ENCODE peak calls at places on chromosomes 7 and 10, in nine cellular contexts. One of them, this sample, is unnamed.
A peak's percentile ranks its signal among the peaks of the same experiment; 100 is the strongest.

GRCh38 chr7:66631471-66631870 is 2.8 kb downstream of the KCTD7 start:
- DNase-seq in GM20000: no peak
- DNase-seq in IMR-90: no peak
- DNase-seq in retinal pigment epithelial cell: no peak
- DNase-seq in H1: no peak
- DNase-seq in fibroblast of the aortic adventitia: no peak
- DNase-seq in suprapubic skin: no peak
- DNase-seq in PC-9: no peak
- DNase-seq in esophagus muscularis mucosa: no peak
- DNase-seq in this sample: no peak

GRCh38 chr10:86684305-86684704 is 16.0 kb downstream of the LDB3 start:
- DNase-seq in GM20000: no peak
- DNase-seq in IMR-90: peak; percentile 35
- DNase-seq in retinal pigment epithelial cell: no peak
- DNase-seq in H1: peak; percentile 78
- DNase-seq in fibroblast of the aortic adventitia: peak; percentile 21
- DNase-seq in suprapubic skin: no peak
- DNase-seq in PC-9: no peak
- DNase-seq in esophagus muscularis mucosa: no peak
- DNase-seq in this sample: no peak

GRCh38 chr7:28854750-28855074 is 103.4 kb downstream of the TRIL start:
- DNase-seq in GM20000: no peak
- DNase-seq in IMR-90: peak; percentile 26
- DNase-seq in retinal pigment epithelial cell: no peak
- DNase-seq in H1: no peak
- DNase-seq in fibroblast of the aortic adventitia: no peak
- DNase-seq in suprapubic skin: no peak
- DNase-seq in PC-9: no peak
- DNase-seq in esophagus muscularis mucosa: no peak
- DNase-seq in this sample: no peak

GRCh38 chr10:120076966-120077706 is 184.6 kb downstream of the SEC23IP start:
- DNase-seq in GM20000: no peak
- DNase-seq in IMR-90: no peak
- DNase-seq in retinal pigment epithelial cell: no peak
- DNase-seq in H1: no peak
- DNase-seq in fibroblast of the aortic adventitia: no peak
- DNase-seq in suprapubic skin: no peak
- DNase-seq in PC-9: no peak
- DNase-seq in esophagus muscularis mucosa: peak; percentile 82
- DNase-seq in this sample: no peak

GRCh38 chr7:157664866-157665633 is 328.2 kb downstream of the DNAJB6 start:
- DNase-seq in GM20000: no peak
- DNase-seq in IMR-90: no peak
- DNase-seq in retinal pigment epithelial cell: no peak
- DNase-seq in H1: no peak
- DNase-seq in fibroblast of the aortic adventitia: no peak
- DNase-seq in suprapubic skin: peak; percentile 35
- DNase-seq in PC-9: peak; percentile 62
- DNase-seq in esophagus muscularis mucosa: no peak
- DNase-seq in this sample: no peak

GRCh38 chr10:74748632-74749031 is 77.8 kb upstream of the KAT6B start:
- DNase-seq in GM20000: no peak
- DNase-seq in IMR-90: no peak
- DNase-seq in retinal pigment epithelial cell: no peak
- DNase-seq in H1: no peak
- DNase-seq in fibroblast of the aortic adventitia: no peak
- DNase-seq in suprapubic skin: no peak
- DNase-seq in PC-9: no peak
- DNase-seq in esophagus muscularis mucosa: no peak
- DNase-seq in this sample: no peak

GRCh38 chr10:44786451-44786850 is 124.7 kb upstream of the TMEM72 start:
- DNase-seq in GM20000: no peak
- DNase-seq in IMR-90: peak; percentile 93
- DNase-seq in retinal pigment epithelial cell: peak; percentile 43
- DNase-seq in H1: no peak
- DNase-seq in fibroblast of the aortic adventitia: peak; percentile 97
- DNase-seq in suprapubic skin: no peak
- DNase-seq in PC-9: no peak
- DNase-seq in esophagus muscularis mucosa: peak; percentile 64
- DNase-seq in this sample: no peak

GRCh38 chr10:78211476-78212110 is 177.9 kb downstream of the RPS24 start:
- DNase-seq in GM20000: no peak
- DNase-seq in IMR-90: peak; percentile 67
- DNase-seq in retinal pigment epithelial cell: no peak
- DNase-seq in H1: no peak
- DNase-seq in fibroblast of the aortic adventitia: peak; percentile 77
- DNase-seq in suprapubic skin: no peak
- DNase-seq in PC-9: no peak
- DNase-seq in esophagus muscularis mucosa: no peak
- DNase-seq in this sample: peak; percentile 39

GRCh38 chr10:3747248-3747960 is 37.6 kb downstream of the KLF6 start:
- DNase-seq in GM20000: no peak
- DNase-seq in IMR-90: no peak
- DNase-seq in retinal pigment epithelial cell: peak; percentile 80
- DNase-seq in H1: no peak
- DNase-seq in fibroblast of the aortic adventitia: no peak
- DNase-seq in suprapubic skin: no peak
- DNase-seq in PC-9: no peak
- DNase-seq in esophagus muscularis mucosa: peak; percentile 87
- DNase-seq in this sample: no peak

GRCh38 chr7:47730135-47730534 is 148.2 kb upstream of the TNS3 start:
- DNase-seq in GM20000: no peak
- DNase-seq in IMR-90: no peak
- DNase-seq in retinal pigment epithelial cell: no peak
- DNase-seq in H1: no peak
- DNase-seq in fibroblast of the aortic adventitia: peak; percentile 5
- DNase-seq in suprapubic skin: no peak
- DNase-seq in PC-9: no peak
- DNase-seq in esophagus muscularis mucosa: no peak
- DNase-seq in this sample: no peak

GRCh38 chr7:1691096-1691495 is 21.0 kb downstream of the ELFN1 start:
- DNase-seq in GM20000: no peak
- DNase-seq in IMR-90: no peak
- DNase-seq in retinal pigment epithelial cell: no peak
- DNase-seq in H1: peak; percentile 27
- DNase-seq in fibroblast of the aortic adventitia: no peak
- DNase-seq in suprapubic skin: peak; percentile 35
- DNase-seq in PC-9: no peak
- DNase-seq in esophagus muscularis mucosa: no peak
- DNase-seq in this sample: no peak

GRCh38 chr7:90222811-90223725 is 11.5 kb downstream of the STEAP2 start:
- DNase-seq in GM20000: no peak
- DNase-seq in IMR-90: peak; percentile 68
- DNase-seq in retinal pigment epithelial cell: no peak
- DNase-seq in H1: no peak
- DNase-seq in fibroblast of the aortic adventitia: peak; percentile 81
- DNase-seq in suprapubic skin: no peak
- DNase-seq in PC-9: no peak
- DNase-seq in esophagus muscularis mucosa: no peak
- DNase-seq in this sample: peak; percentile 50

GRCh38 chr10:3852147-3852904 is 67.3 kb upstream of the KLF6 start:
- DNase-seq in GM20000: peak; percentile 58
- DNase-seq in IMR-90: peak; percentile 99
- DNase-seq in retinal pigment epithelial cell: peak; percentile 98
- DNase-seq in H1: no peak
- DNase-seq in fibroblast of the aortic adventitia: peak; percentile 97
- DNase-seq in suprapubic skin: peak; percentile 91
- DNase-seq in PC-9: peak; percentile 99
- DNase-seq in esophagus muscularis mucosa: no peak
- DNase-seq in this sample: peak; percentile 94

GRCh38 chr10:43866712-43867111 is 218.0 kb upstream of the ZNF32 start:
- DNase-seq in GM20000: no peak
- DNase-seq in IMR-90: no peak
- DNase-seq in retinal pigment epithelial cell: no peak
- DNase-seq in H1: peak; percentile 4
- DNase-seq in fibroblast of the aortic adventitia: no peak
- DNase-seq in suprapubic skin: no peak
- DNase-seq in PC-9: no peak
- DNase-seq in esophagus muscularis mucosa: no peak
- DNase-seq in this sample: no peak

GRCh38 chr7:116671681-116672595 is at the start of gene MET:
- DNase-seq in GM20000: peak; percentile 81
- DNase-seq in IMR-90: peak; percentile 72
- DNase-seq in retinal pigment epithelial cell: peak; percentile 55
- DNase-seq in H1: peak; percentile 83
- DNase-seq in fibroblast of the aortic adventitia: peak; percentile 77
- DNase-seq in suprapubic skin: peak; percentile 85
- DNase-seq in PC-9: peak; percentile 82
- DNase-seq in esophagus muscularis mucosa: no peak
- DNase-seq in this sample: peak; percentile 80
- TF ChIP-seq CTCF in GM20000: peak; percentile 25
- TF ChIP-seq CTCF in IMR-90: peak; percentile 68
- TF ChIP-seq CTCF in retinal pigment epithelial cell: peak; percentile 60
- TF ChIP-seq CTCF in H1: peak; percentile 75
- TF ChIP-seq CTCF in fibroblast of the aortic adventitia: peak; percentile 77
- TF ChIP-seq CTCF in suprapubic skin: peak; percentile 39
- TF ChIP-seq CTCF in PC-9: peak; percentile 76
- TF ChIP-seq CTCF in esophagus muscularis mucosa: peak; percentile 47
- TF ChIP-seq CTCF in this sample: peak; percentile 76

GRCh38 chr10:132036153-132036886 is 29.4 kb upstream of the JAKMIP3 start:
- DNase-seq in GM20000: no peak
- DNase-seq in IMR-90: no peak
- DNase-seq in retinal pigment epithelial cell: no peak
- DNase-seq in H1: peak; percentile 70
- DNase-seq in fibroblast of the aortic adventitia: no peak
- DNase-seq in suprapubic skin: no peak
- DNase-seq in PC-9: no peak
- DNase-seq in esophagus muscularis mucosa: no peak
- DNase-seq in this sample: peak; percentile 47

GRCh38 chr10:132039371-132039770 is 26.4 kb upstream of the JAKMIP3 start:
- DNase-seq in GM20000: no peak
- DNase-seq in IMR-90: no peak
- DNase-seq in retinal pigment epithelial cell: no peak
- DNase-seq in H1: no peak
- DNase-seq in fibroblast of the aortic adventitia: no peak
- DNase-seq in suprapubic skin: no peak
- DNase-seq in PC-9: no peak
- DNase-seq in esophagus muscularis mucosa: no peak
- DNase-seq in this sample: no peak

GRCh38 chr10:132037676-132037975 is 28.1 kb upstream of the JAKMIP3 start:
- DNase-seq in GM20000: no peak
- DNase-seq in IMR-90: no peak
- DNase-seq in retinal pigment epithelial cell: no peak
- DNase-seq in H1: no peak
- DNase-seq in fibroblast of the aortic adventitia: no peak
- DNase-seq in suprapubic skin: no peak
- DNase-seq in PC-9: no peak
- DNase-seq in esophagus muscularis mucosa: no peak
- DNase-seq in this sample: no peak

GRCh38 chr10:132035476-132035875 is 30.3 kb upstream of the JAKMIP3 start:
- DNase-seq in GM20000: no peak
- DNase-seq in IMR-90: no peak
- DNase-seq in retinal pigment epithelial cell: no peak
- DNase-seq in H1: no peak
- DNase-seq in fibroblast of the aortic adventitia: no peak
- DNase-seq in suprapubic skin: no peak
- DNase-seq in PC-9: no peak
- DNase-seq in esophagus muscularis mucosa: no peak
- DNase-seq in this sample: no peak

GRCh38 chr10:132036887-132037675 is 28.7 kb upstream of the JAKMIP3 start:
- DNase-seq in GM20000: no peak
- DNase-seq in IMR-90: no peak
- DNase-seq in retinal pigment epithelial cell: no peak
- DNase-seq in H1: peak; percentile 65
- DNase-seq in fibroblast of the aortic adventitia: no peak
- DNase-seq in suprapubic skin: no peak
- DNase-seq in PC-9: no peak
- DNase-seq in esophagus muscularis mucosa: no peak
- DNase-seq in this sample: peak; percentile 12
- TF ChIP-seq CTCF in GM20000: no peak
- TF ChIP-seq CTCF in IMR-90: no peak
- TF ChIP-seq CTCF in retinal pigment epithelial cell: no peak
- TF ChIP-seq CTCF in H1: no peak
- TF ChIP-seq CTCF in fibroblast of the aortic adventitia: no peak
- TF ChIP-seq CTCF in suprapubic skin: no peak
- TF ChIP-seq CTCF in PC-9: no peak
- TF ChIP-seq CTCF in esophagus muscularis mucosa: no peak
- TF ChIP-seq CTCF in this sample: no peak

GRCh38 chr10:26156019-26156418 is 60.6 kb upstream of the GAD2 start:
- DNase-seq in GM20000: no peak
- DNase-seq in IMR-90: no peak
- DNase-seq in retinal pigment epithelial cell: no peak
- DNase-seq in H1: no peak
- DNase-seq in fibroblast of the aortic adventitia: no peak
- DNase-seq in suprapubic skin: no peak
- DNase-seq in PC-9: no peak
- DNase-seq in esophagus muscularis mucosa: no peak
- DNase-seq in this sample: no peak

GRCh38 chr10:26157734-26158133 is 58.8 kb upstream of the GAD2 start:
- DNase-seq in GM20000: no peak
- DNase-seq in IMR-90: no peak
- DNase-seq in retinal pigment epithelial cell: no peak
- DNase-seq in H1: no peak
- DNase-seq in fibroblast of the aortic adventitia: no peak
- DNase-seq in suprapubic skin: no peak
- DNase-seq in PC-9: no peak
- DNase-seq in esophagus muscularis mucosa: no peak
- DNase-seq in this sample: no peak
- TF ChIP-seq CTCF in GM20000: no peak
- TF ChIP-seq CTCF in IMR-90: no peak
- TF ChIP-seq CTCF in retinal pigment epithelial cell: peak; percentile 52
- TF ChIP-seq CTCF in H1: peak; percentile 33
- TF ChIP-seq CTCF in fibroblast of the aortic adventitia: no peak
- TF ChIP-seq CTCF in suprapubic skin: no peak
- TF ChIP-seq CTCF in PC-9: no peak
- TF ChIP-seq CTCF in esophagus muscularis mucosa: no peak
- TF ChIP-seq CTCF in this sample: no peak

GRCh38 chr10:92181575-92181974 is 109.3 kb downstream of the CPEB3 start:
- DNase-seq in GM20000: no peak
- DNase-seq in IMR-90: no peak
- DNase-seq in retinal pigment epithelial cell: no peak
- DNase-seq in H1: no peak
- DNase-seq in fibroblast of the aortic adventitia: no peak
- DNase-seq in suprapubic skin: no peak
- DNase-seq in PC-9: no peak
- DNase-seq in esophagus muscularis mucosa: no peak
- DNase-seq in this sample: peak; percentile 28
- TF ChIP-seq CTCF in GM20000: no peak
- TF ChIP-seq CTCF in IMR-90: peak; percentile 14
- TF ChIP-seq CTCF in retinal pigment epithelial cell: peak; percentile 23
- TF ChIP-seq CTCF in H1: no peak
- TF ChIP-seq CTCF in fibroblast of the aortic adventitia: peak; percentile 28
- TF ChIP-seq CTCF in suprapubic skin: no peak
- TF ChIP-seq CTCF in PC-9: no peak
- TF ChIP-seq CTCF in esophagus muscularis mucosa: no peak
- TF ChIP-seq CTCF in this sample: peak; percentile 37